ENCODE peak calls at places on chromosome 17, in nine cellular contexts. D is T-cell; W is pancreas; B is amniotic stem cell; S is stimulated activated CD4-positive, alpha-beta T cell treated with anti-CD3 and anti-CD28 coated beads, Interleukin-1b, Interleukin-23, amount 100 ng/mL, for 24 hours; F is RPMI7951; R is H54; V is fibroblast of mammary gland; Q is psoas muscle. Z is an unnamed sample.

GRCh38 chr17:50264263-50265113 is 9.8 kb upstream of the TMEM92 start:
- DNase-seq in D (no peak), W (no peak), B (no peak), S (no peak), F (peak), R (no peak), V (peak), Q (no peak), Z (peak)

GRCh38 chr17:14310584-14310983 is 9.7 kb downstream of the HS3ST3B1 start:
- DNase-seq in D (no peak), W (no peak), B (no peak), S (no peak), F (peak), R (no peak), V (peak), Q (no peak), Z (no peak)

GRCh38 chr17:12388206-12388605 is 277.5 kb upstream of the MYOCD start:
- DNase-seq in D (no peak), W (no peak), B (peak), S (no peak), F (no peak), R (no peak), V (peak), Q (no peak), Z (no peak)

GRCh38 chr17:10729334-10730193 is at the start of gene TMEM220:
- DNase-seq in D (no peak), W (peak), B (peak), S (no peak), F (peak), R (no peak), V (peak), Q (peak), Z (peak)

GRCh38 chr17:9522074-9522473 is 53.5 kb downstream of the STX8 start:
- DNase-seq in D (no peak), W (no peak), B (no peak), S (no peak), F (peak), R (peak), V (peak), Q (no peak), Z (peak)

GRCh38 chr17:47957591-47958490 is at the start of gene PRR15L:
- DNase-seq in D (no peak), W (peak), B (no peak), S (no peak), F (no peak), R (no peak), V (no peak), Q (no peak), Z (no peak)

GRCh38 chr17:27318228-27318627 is 24.3 kb downstream of the WSB1 start:
- DNase-seq in D (no peak), W (no peak), B (no peak), S (no peak), F (no peak), R (no peak), V (no peak), Q (no peak), Z (no peak)

GRCh38 chr17:7704601-7705268 is at the start of gene EFNB3:
- DNase-seq in D (no peak), W (no peak), B (no peak), S (no peak), F (no peak), R (no peak), V (no peak), Q (no peak), Z (no peak)

GRCh38 chr17:47946929-47947397 is 5.6 kb downstream of the PNPO start:
- DNase-seq in D (peak), W (peak), B (peak), S (peak), F (peak), R (peak), V (peak), Q (peak), Z (peak)

GRCh38 chr17:31754239-31754945 is 104.7 kb downstream of the COPRS start:
- DNase-seq in D (no peak), W (no peak), B (no peak), S (no peak), F (peak), R (peak), V (peak), Q (no peak), Z (no peak)

GRCh38 chr17:1625507-1626080 is 3.0 kb downstream of the SLC43A2 start:
- DNase-seq in D (no peak), W (no peak), B (no peak), S (no peak), F (no peak), R (no peak), V (no peak), Q (no peak), Z (no peak)

GRCh38 chr17:58186591-58186990 is 5.9 kb upstream of the EPX start:
- DNase-seq in D (no peak), W (no peak), B (no peak), S (no peak), F (no peak), R (no peak), V (no peak), Q (no peak), Z (no peak)

GRCh38 chr17:55261311-55261710 is 3.4 kb upstream of the HLF start:
- DNase-seq in D (no peak), W (no peak), B (no peak), S (no peak), F (no peak), R (no peak), V (no peak), Q (no peak), Z (no peak)

GRCh38 chr17:31535581-31535981 is 144.1 kb downstream of the RAB11FIP4 start:
- DNase-seq in D (no peak), W (no peak), B (no peak), S (no peak), F (no peak), R (no peak), V (no peak), Q (no peak), Z (no peak)

GRCh38 chr17:1890758-1891450 is 61.1 kb downstream of the RPA1 start:
- DNase-seq in D (peak), W (no peak), B (no peak), S (no peak), F (no peak), R (no peak), V (no peak), Q (no peak), Z (no peak)

GRCh38 chr17:19331553-19332245 is 30.8 kb downstream of the B9D1 start:
- DNase-seq in D (no peak), W (no peak), B (no peak), S (no peak), F (no peak), R (no peak), V (no peak), Q (no peak), Z (no peak)

GRCh38 chr17:82388223-82388921 is 16.8 kb downstream of the UTS2R start:
- DNase-seq in D (no peak), W (peak), B (no peak), S (no peak), F (peak), R (peak), V (peak), Q (peak), Z (no peak)

GRCh38 chr17:19374136-19374535 is 4.2 kb upstream of the MAPK7 start:
- DNase-seq in D (no peak), W (no peak), B (no peak), S (no peak), F (no peak), R (no peak), V (peak), Q (no peak), Z (no peak)

GRCh38 chr17:57366558-57367351 is 110.4 kb downstream of the MSI2 start:
- DNase-seq in D (no peak), W (no peak), B (no peak), S (no peak), F (no peak), R (no peak), V (no peak), Q (no peak), Z (no peak)

GRCh38 chr17:69246726-69247375 is 18.2 kb upstream of the ABCA10 start:
- DNase-seq in D (no peak), W (no peak), B (peak), S (no peak), F (peak), R (no peak), V (peak), Q (no peak), Z (no peak)